ENCODE peak calls at places on chromosomes 2 and 18, in five cellular contexts. O, R, F, T and Z are unnamed samples.

GRCh38 chr2:130332271-130333073 is 10.2 kb upstream of the IMP4 start:
- DNase-seq in F (peak; percentile 37), R (peak; percentile 78), T (peak; percentile 84), O (peak; percentile 79), Z (peak; percentile 54)

GRCh38 chr2:123359636-123360035 is 665.5 kb upstream of the CNTNAP5 start:
- DNase-seq in R (no peak), T (no peak), O (no peak), F (no peak), Z (no peak)

GRCh38 chr2:216572582-216573578 is 60.3 kb upstream of the IGFBP2 start:
- DNase-seq in O (no peak), R (no peak), T (no peak), F (no peak), Z (no peak)

GRCh38 chr2:130365963-130366362 is 10.1 kb downstream of the PTPN18 start:
- DNase-seq in F (no peak), O (no peak), T (no peak), R (no peak), Z (no peak)

GRCh38 chr2:38619458-38620164 is 16.9 kb upstream of the HNRNPLL start:
- DNase-seq in O (no peak), R (no peak), T (peak; percentile 22), F (peak; percentile 17), Z (peak; percentile 68)

GRCh38 chr18:23131693-23132319 is 3.5 kb upstream of the CABLES1 start:
- DNase-seq in R (peak; percentile 77), T (peak; percentile 74), O (no peak), F (peak; percentile 51), Z (peak; percentile 72)

GRCh38 chr2:215527738-215528137 is 91.9 kb upstream of the FN1 start:
- DNase-seq in F (no peak), R (no peak), O (no peak), T (peak; percentile 84), Z (no peak)

GRCh38 chr18:76005632-76006031 is 489.4 kb downstream of the ZNF516 start:
- DNase-seq in R (no peak), T (no peak), F (no peak), O (no peak), Z (peak; percentile 61)

GRCh38 chr2:47214990-47215389 is 59.9 kb upstream of the STPG4 start:
- DNase-seq in O (no peak), F (no peak), R (no peak), T (no peak), Z (no peak)